ENCODE peak calls at places on chromosomes 16 and 17, in five cellular contexts. B is body of pancreas, Z is mammary epithelial cell, N is left ventricle myocardium inferior, D is breast epithelium. M is an unnamed sample. For H3K36me3, the result is how much of the 10 kb centered on the place peaks cover.

GRCh38 chr16:1527836-1528811 is 5.3 kb upstream of the TMEM204 start:
- DNase-seq in Z (no peak), B (peak), D (no peak), N (peak), M (no peak)

GRCh38 chr16:58022601-58023371 is 2.8 kb upstream of the MMP15 start:
- DNase-seq in Z (peak), B (peak), D (no peak), N (peak), M (no peak)

GRCh38 chr17:15884731-15885130 is 60.2 kb upstream of the ADORA2B start:
- DNase-seq in N (no peak), D (no peak), Z (peak), B (no peak), M (no peak)

GRCh38 chr16:8866118-8866883 is 2.5 kb downstream of the CARHSP1 start:
- DNase-seq in N (peak), Z (no peak), B (peak), D (no peak), M (no peak)

GRCh38 chr16:30091474-30092372 is at the start of gene TBX6:
- DNase-seq in B (peak), N (peak), Z (peak), D (peak), M (peak)

GRCh38 chr17:78364436-78365281 is 4.8 kb upstream of the SOCS3 start:
- DNase-seq in Z (peak), N (no peak), D (no peak), B (no peak), M (no peak)

GRCh38 chr16:22123146-22123545 is 30.8 kb downstream of the VWA3A start:
- DNase-seq in B (no peak), N (no peak), Z (no peak), D (no peak), M (no peak)

GRCh38 chr17:77286641-77287431 is 146.1 kb downstream of the SEC14L1 start:
- DNase-seq in Z (peak), N (peak), B (peak), D (peak), M (no peak)

GRCh38 chr16:71846443-71846842 is 667 bp downstream of the ATXN1L start:
- DNase-seq in N (no peak), D (no peak), B (no peak), Z (peak), M (no peak)

GRCh38 chr17:55706808-55707773 is 15.6 kb downstream of the TMEM100 start:
- DNase-seq in D (no peak), B (no peak), N (no peak), Z (no peak), M (no peak)

GRCh38 chr16:69131167-69131748 is 1.1 kb downstream of the CHTF8 start:
- DNase-seq in Z (no peak), N (no peak), D (no peak), B (no peak), M (no peak)

GRCh38 chr17:16040710-16041251 is 41.2 kb downstream of the TTC19 start:
- DNase-seq in B (peak), Z (no peak), N (no peak), D (no peak), M (no peak)

GRCh38 chr16:716250-716607 is 1.3 kb downstream of the METRN start:
- DNase-seq in Z (no peak), N (no peak), B (peak), D (peak), M (no peak)

GRCh38 chr16:11665071-11665491 is 3.2 kb upstream of the SNN start:
- DNase-seq in N (no peak), B (no peak), D (no peak), Z (no peak), M (no peak)

GRCh38 chr17:49512296-49513043 is 17.4 kb downstream of the NGFR start:
- DNase-seq in N (no peak), Z (no peak), B (no peak), D (no peak), M (no peak)

GRCh38 chr16:67676516-67676915 is 9.9 kb downstream of the C16orf86 start:
- DNase-seq in B (no peak), Z (no peak), D (no peak), N (no peak), M (no peak)
- H3K36me3 ChIP-seq in B (under half), Z (under half), D (under half), N (under half), M (under half)

GRCh38 chr17:47650525-47651522 is 1.1 kb downstream of the KPNB1 start:
- DNase-seq in B (peak), N (peak), D (peak), Z (peak), M (peak)
- H3K36me3 ChIP-seq in B (under half), N (under half), D (under half), Z (under half), M (under half)

GRCh38 chr17:59785091-59785799 is 77.8 kb downstream of the VMP1 start:
- DNase-seq in B (no peak), N (no peak), Z (no peak), D (no peak), M (no peak)
- H3K36me3 ChIP-seq in B (under half), N (under half), Z (under half), D (under half), M (under half)

GRCh38 chr17:63571632-63572310 is 21.5 kb downstream of the DCAF7 start:
- DNase-seq in D (no peak), Z (peak), B (no peak), N (no peak), M (no peak)
- H3K36me3 ChIP-seq in D (under half), Z (under half), B (under half), N (under half), M (under half)

GRCh38 chr17:8606415-8606814 is 24.1 kb downstream of the MYH10 start:
- DNase-seq in B (no peak), N (no peak), Z (no peak), D (no peak), M (no peak)
- H3K36me3 ChIP-seq in B (under half), N (under half), Z (under half), D (under half), M (under half)